ENCODE peak calls at places on chromosome 9, in eight cellular contexts. One of them, this sample, is unnamed.
A peak's percentile ranks its signal among the peaks of the same experiment; 100 is the strongest.

GRCh38 chr9:89648247-89649000 is 43.6 kb downstream of the GADD45G start:
- DNase-seq in T-helper 17 cell: no peak
- DNase-seq in mesothelial cell of epicardium: no peak
- DNase-seq in epithelial cell of esophagus: no peak
- DNase-seq in T-helper 9 cell: no peak
- DNase-seq in nucleus accumbens: no peak
- DNase-seq in endodermal cell: peak; percentile 17
- DNase-seq in RPMI8226: no peak
- DNase-seq in this sample: no peak

GRCh38 chr9:88441301-88442007 is 53.2 kb downstream of the SPIN1 start:
- DNase-seq in T-helper 17 cell: no peak
- DNase-seq in mesothelial cell of epicardium: no peak
- DNase-seq in epithelial cell of esophagus: no peak
- DNase-seq in T-helper 9 cell: no peak
- DNase-seq in nucleus accumbens: no peak
- DNase-seq in endodermal cell: no peak
- DNase-seq in RPMI8226: no peak
- DNase-seq in this sample: no peak

GRCh38 chr9:91207889-91208651 is 153.6 kb downstream of the AUH start:
- DNase-seq in T-helper 17 cell: no peak
- DNase-seq in mesothelial cell of epicardium: no peak
- DNase-seq in epithelial cell of esophagus: peak; percentile 37
- DNase-seq in T-helper 9 cell: no peak
- DNase-seq in nucleus accumbens: no peak
- DNase-seq in endodermal cell: no peak
- DNase-seq in RPMI8226: peak; percentile 90
- DNase-seq in this sample: no peak

GRCh38 chr9:21414220-21414940 is 5.5 kb downstream of the IFNA8 start:
- DNase-seq in T-helper 17 cell: no peak
- DNase-seq in mesothelial cell of epicardium: no peak
- DNase-seq in epithelial cell of esophagus: no peak
- DNase-seq in T-helper 9 cell: no peak
- DNase-seq in nucleus accumbens: no peak
- DNase-seq in endodermal cell: no peak
- DNase-seq in RPMI8226: no peak
- DNase-seq in this sample: no peak

GRCh38 chr9:20302229-20302628 is 320.1 kb downstream of the MLLT3 start:
- DNase-seq in T-helper 17 cell: no peak
- DNase-seq in mesothelial cell of epicardium: no peak
- DNase-seq in epithelial cell of esophagus: no peak
- DNase-seq in T-helper 9 cell: no peak
- DNase-seq in nucleus accumbens: no peak
- DNase-seq in endodermal cell: no peak
- DNase-seq in RPMI8226: no peak
- DNase-seq in this sample: no peak

GRCh38 chr9:15572200-15572599 is 19.4 kb downstream of the CCDC171 start:
- DNase-seq in T-helper 17 cell: no peak
- DNase-seq in mesothelial cell of epicardium: no peak
- DNase-seq in epithelial cell of esophagus: no peak
- DNase-seq in T-helper 9 cell: no peak
- DNase-seq in nucleus accumbens: no peak
- DNase-seq in endodermal cell: no peak
- DNase-seq in RPMI8226: no peak
- DNase-seq in this sample: no peak

GRCh38 chr9:123339666-123340414 is 16.2 kb upstream of the CRB2 start:
- DNase-seq in T-helper 17 cell: no peak
- DNase-seq in mesothelial cell of epicardium: no peak
- DNase-seq in epithelial cell of esophagus: peak; percentile 17
- DNase-seq in T-helper 9 cell: peak; percentile 11
- DNase-seq in nucleus accumbens: peak; percentile 38
- DNase-seq in endodermal cell: no peak
- DNase-seq in RPMI8226: peak; percentile 82
- DNase-seq in this sample: no peak

GRCh38 chr9:95004452-95005275 is 278.2 kb downstream of the AOPEP start:
- DNase-seq in T-helper 17 cell: peak; percentile 35
- DNase-seq in mesothelial cell of epicardium: peak; percentile 30
- DNase-seq in epithelial cell of esophagus: peak; percentile 68
- DNase-seq in T-helper 9 cell: no peak
- DNase-seq in nucleus accumbens: no peak
- DNase-seq in endodermal cell: peak; percentile 76
- DNase-seq in RPMI8226: peak; percentile 63
- DNase-seq in this sample: no peak

GRCh38 chr9:78089111-78089510 is 57.5 kb upstream of the GNAQ start:
- DNase-seq in T-helper 17 cell: no peak
- DNase-seq in mesothelial cell of epicardium: no peak
- DNase-seq in epithelial cell of esophagus: peak; percentile 91
- DNase-seq in T-helper 9 cell: no peak
- DNase-seq in nucleus accumbens: no peak
- DNase-seq in endodermal cell: no peak
- DNase-seq in RPMI8226: no peak
- DNase-seq in this sample: no peak

GRCh38 chr9:8349369-8349768 is 549.8 kb upstream of the DMAC1 start:
- DNase-seq in T-helper 17 cell: no peak
- DNase-seq in mesothelial cell of epicardium: no peak
- DNase-seq in epithelial cell of esophagus: no peak
- DNase-seq in T-helper 9 cell: no peak
- DNase-seq in nucleus accumbens: no peak
- DNase-seq in endodermal cell: no peak
- DNase-seq in RPMI8226: no peak
- DNase-seq in this sample: no peak

GRCh38 chr9:83538172-83538889 is at the start of gene FRMD3:
- DNase-seq in T-helper 17 cell: no peak
- DNase-seq in mesothelial cell of epicardium: peak; percentile 55
- DNase-seq in epithelial cell of esophagus: peak; percentile 52
- DNase-seq in T-helper 9 cell: no peak
- DNase-seq in nucleus accumbens: no peak
- DNase-seq in endodermal cell: peak; percentile 94
- DNase-seq in RPMI8226: peak; percentile 90
- DNase-seq in this sample: no peak

GRCh38 chr9:138067594-138068367 is 190.2 kb downstream of the CACNA1B start:
- DNase-seq in T-helper 17 cell: no peak
- DNase-seq in mesothelial cell of epicardium: no peak
- DNase-seq in epithelial cell of esophagus: no peak
- DNase-seq in T-helper 9 cell: no peak
- DNase-seq in nucleus accumbens: no peak
- DNase-seq in endodermal cell: peak; percentile 31
- DNase-seq in RPMI8226: no peak
- DNase-seq in this sample: no peak

GRCh38 chr9:12816656-12817101 is 41.9 kb downstream of the LURAP1L start:
- DNase-seq in T-helper 17 cell: no peak
- DNase-seq in mesothelial cell of epicardium: no peak
- DNase-seq in epithelial cell of esophagus: no peak
- DNase-seq in T-helper 9 cell: no peak
- DNase-seq in nucleus accumbens: no peak
- DNase-seq in endodermal cell: no peak
- DNase-seq in RPMI8226: no peak
- DNase-seq in this sample: no peak

GRCh38 chr9:8329561-8330283 is 530.1 kb upstream of the DMAC1 start:
- DNase-seq in T-helper 17 cell: no peak
- DNase-seq in mesothelial cell of epicardium: no peak
- DNase-seq in epithelial cell of esophagus: no peak
- DNase-seq in T-helper 9 cell: no peak
- DNase-seq in nucleus accumbens: no peak
- DNase-seq in endodermal cell: peak; percentile 71
- DNase-seq in RPMI8226: peak; percentile 4
- DNase-seq in this sample: no peak

GRCh38 chr9:121839726-121840500 is 188.5 kb downstream of the DAB2IP start:
- DNase-seq in T-helper 17 cell: no peak
- DNase-seq in mesothelial cell of epicardium: no peak
- DNase-seq in epithelial cell of esophagus: no peak
- DNase-seq in T-helper 9 cell: no peak
- DNase-seq in nucleus accumbens: no peak
- DNase-seq in endodermal cell: peak; percentile 32
- DNase-seq in RPMI8226: no peak
- DNase-seq in this sample: no peak

GRCh38 chr9:127308559-127309429 is 44.2 kb downstream of the GARNL3 start:
- DNase-seq in T-helper 17 cell: no peak
- DNase-seq in mesothelial cell of epicardium: no peak
- DNase-seq in epithelial cell of esophagus: peak; percentile 59
- DNase-seq in T-helper 9 cell: no peak
- DNase-seq in nucleus accumbens: no peak
- DNase-seq in endodermal cell: no peak
- DNase-seq in RPMI8226: no peak
- DNase-seq in this sample: no peak

GRCh38 chr9:107431461-107431860 is 58.1 kb downstream of the KLF4 start:
- DNase-seq in T-helper 17 cell: no peak
- DNase-seq in mesothelial cell of epicardium: no peak
- DNase-seq in epithelial cell of esophagus: no peak
- DNase-seq in T-helper 9 cell: no peak
- DNase-seq in nucleus accumbens: no peak
- DNase-seq in endodermal cell: no peak
- DNase-seq in RPMI8226: no peak
- DNase-seq in this sample: no peak

GRCh38 chr9:81083821-81084512 is 605.4 kb downstream of the TLE1 start:
- DNase-seq in T-helper 17 cell: no peak
- DNase-seq in mesothelial cell of epicardium: no peak
- DNase-seq in epithelial cell of esophagus: peak; percentile 34
- DNase-seq in T-helper 9 cell: no peak
- DNase-seq in nucleus accumbens: no peak
- DNase-seq in endodermal cell: no peak
- DNase-seq in RPMI8226: no peak
- DNase-seq in this sample: no peak

GRCh38 chr9:100213730-100214477 is 114.9 kb downstream of the INVS start:
- DNase-seq in T-helper 17 cell: no peak
- DNase-seq in mesothelial cell of epicardium: no peak
- DNase-seq in epithelial cell of esophagus: peak; percentile 9
- DNase-seq in T-helper 9 cell: no peak
- DNase-seq in nucleus accumbens: no peak
- DNase-seq in endodermal cell: no peak
- DNase-seq in RPMI8226: no peak
- DNase-seq in this sample: no peak

GRCh38 chr9:134320916-134321570 is 5.2 kb upstream of the RXRA start:
- DNase-seq in T-helper 17 cell: no peak
- DNase-seq in mesothelial cell of epicardium: no peak
- DNase-seq in epithelial cell of esophagus: no peak
- DNase-seq in T-helper 9 cell: no peak
- DNase-seq in nucleus accumbens: no peak
- DNase-seq in endodermal cell: no peak
- DNase-seq in RPMI8226: no peak
- DNase-seq in this sample: no peak

GRCh38 chr9:128396970-128397613 is 23.6 kb upstream of the CERCAM start:
- DNase-seq in T-helper 17 cell: no peak
- DNase-seq in mesothelial cell of epicardium: no peak
- DNase-seq in epithelial cell of esophagus: no peak
- DNase-seq in T-helper 9 cell: no peak
- DNase-seq in nucleus accumbens: no peak
- DNase-seq in endodermal cell: peak; percentile 79
- DNase-seq in RPMI8226: no peak
- DNase-seq in this sample: no peak

GRCh38 chr9:130944510-130945058 is 5.5 kb upstream of the FIBCD1 start:
- DNase-seq in T-helper 17 cell: no peak
- DNase-seq in mesothelial cell of epicardium: no peak
- DNase-seq in epithelial cell of esophagus: no peak
- DNase-seq in T-helper 9 cell: no peak
- DNase-seq in nucleus accumbens: no peak
- DNase-seq in endodermal cell: peak; percentile 45
- DNase-seq in RPMI8226: no peak
- DNase-seq in this sample: no peak

GRCh38 chr9:132638240-132638639 is 31.5 kb downstream of the DDX31 start:
- DNase-seq in T-helper 17 cell: no peak
- DNase-seq in mesothelial cell of epicardium: no peak
- DNase-seq in epithelial cell of esophagus: peak; percentile 60
- DNase-seq in T-helper 9 cell: no peak
- DNase-seq in nucleus accumbens: no peak
- DNase-seq in endodermal cell: no peak
- DNase-seq in RPMI8226: no peak
- DNase-seq in this sample: no peak

GRCh38 chr9:103319979-103320378 is 324.8 kb downstream of the CYLC2 start:
- DNase-seq in T-helper 17 cell: no peak
- DNase-seq in mesothelial cell of epicardium: no peak
- DNase-seq in epithelial cell of esophagus: peak; percentile 0
- DNase-seq in T-helper 9 cell: no peak
- DNase-seq in nucleus accumbens: no peak
- DNase-seq in endodermal cell: no peak
- DNase-seq in RPMI8226: no peak
- DNase-seq in this sample: no peak

GRCh38 chr9:112505083-112505482 is 18.5 kb downstream of the KIAA1958 start:
- DNase-seq in T-helper 17 cell: no peak
- DNase-seq in mesothelial cell of epicardium: no peak
- DNase-seq in epithelial cell of esophagus: no peak
- DNase-seq in T-helper 9 cell: no peak
- DNase-seq in nucleus accumbens: no peak
- DNase-seq in endodermal cell: no peak
- DNase-seq in RPMI8226: no peak
- DNase-seq in this sample: no peak

GRCh38 chr9:13369426-13369825 is 89.9 kb upstream of the MPDZ start:
- DNase-seq in T-helper 17 cell: no peak
- DNase-seq in mesothelial cell of epicardium: no peak
- DNase-seq in epithelial cell of esophagus: no peak
- DNase-seq in T-helper 9 cell: no peak
- DNase-seq in nucleus accumbens: no peak
- DNase-seq in endodermal cell: no peak
- DNase-seq in RPMI8226: no peak
- DNase-seq in this sample: no peak

GRCh38 chr9:17625644-17626388 is 47.0 kb downstream of the SH3GL2 start:
- DNase-seq in T-helper 17 cell: no peak
- DNase-seq in mesothelial cell of epicardium: no peak
- DNase-seq in epithelial cell of esophagus: peak; percentile 49
- DNase-seq in T-helper 9 cell: no peak
- DNase-seq in nucleus accumbens: no peak
- DNase-seq in endodermal cell: no peak
- DNase-seq in RPMI8226: no peak
- DNase-seq in this sample: no peak

GRCh38 chr9:94084314-94084713 is at the start of gene PTPDC1:
- DNase-seq in T-helper 17 cell: no peak
- DNase-seq in mesothelial cell of epicardium: no peak
- DNase-seq in epithelial cell of esophagus: peak; percentile 18
- DNase-seq in T-helper 9 cell: no peak
- DNase-seq in nucleus accumbens: peak; percentile 79
- DNase-seq in endodermal cell: peak; percentile 86
- DNase-seq in RPMI8226: no peak
- DNase-seq in this sample: no peak

This sample was measured in effector CD8-positive, alpha-beta T cell.